ENCODE peak calls at places on chromosomes 5 and 9, in six cellular contexts. J is ovary; E is CD8-positive, alpha-beta T cell; G is AG04450; Q is RPMI7951; Z is NCI-H1417. L is an unnamed sample.

GRCh38 chr9:124616961-124617360 is 109.8 kb upstream of the NR5A1 start:
- DNase-seq in Z (no peak), Q (no peak), E (no peak), G (no peak), J (no peak), L (no peak)

GRCh38 chr9:93952784-93953491 is 2.2 kb downstream of the BARX1 start:
- DNase-seq in J (no peak), G (no peak), Q (no peak), E (no peak), Z (no peak), L (no peak)

GRCh38 chr9:94801685-94802084 is 75.2 kb downstream of the AOPEP start:
- DNase-seq in J (no peak), Q (peak; percentile 66), G (no peak), E (no peak), Z (no peak), L (peak; percentile 63)

GRCh38 chr5:139063664-139064054 is 134.5 kb downstream of the SIL1 start:
- DNase-seq in Z (peak; percentile 12), Q (no peak), E (no peak), J (no peak), G (no peak), L (no peak)

GRCh38 chr9:37037137-37037743 is 3.2 kb upstream of the PAX5 start:
- DNase-seq in G (no peak), Z (no peak), E (no peak), J (no peak), Q (no peak), L (no peak)

GRCh38 chr5:124866355-124867063 is 120.1 kb upstream of the ZNF608 start:
- DNase-seq in E (no peak), J (peak; percentile 19), Z (no peak), Q (peak; percentile 70), G (no peak), L (peak; percentile 22)

GRCh38 chr5:128227984-128228383 is 144.4 kb downstream of the SLC12A2 start:
- DNase-seq in Q (peak; percentile 61), G (peak; percentile 47), E (no peak), J (no peak), Z (no peak), L (peak; percentile 95)

GRCh38 chr9:80649001-80649420 is 1040.3 kb downstream of the TLE1 start:
- DNase-seq in Z (no peak), Q (peak; percentile 33), E (no peak), J (peak; percentile 54), G (peak; percentile 82), L (peak; percentile 24)

GRCh38 chr9:98887918-98888510 is 55.7 kb upstream of the COL15A1 start:
- DNase-seq in E (no peak), Z (no peak), J (no peak), Q (peak; percentile 75), G (no peak), L (peak; percentile 49)

GRCh38 chr5:119022773-119023172 is 34.4 kb upstream of the DTWD2 start:
- DNase-seq in Z (no peak), E (no peak), G (no peak), Q (no peak), J (no peak), L (no peak)

GRCh38 chr9:33851301-33851700 is 34.3 kb downstream of the UBE2R2 start:
- DNase-seq in Q (no peak), E (no peak), Z (no peak), J (no peak), G (no peak), L (peak; percentile 48)

L was measured in GM23248.